ENCODE peak calls at places on chromosomes 12 and 14, in six cellular contexts. L, H, K, F, Q and C are unnamed samples.

GRCh38 chr14:93891756-93892504 is 35.2 kb upstream of the FAM181A start:
- DNase-seq in L (no peak), H (no peak), K (no peak), F (no peak), Q (no peak), C (no peak)

GRCh38 chr14:91229743-91230200 is 14.7 kb downstream of the GPR68 start:
- DNase-seq in L (peak), H (no peak), K (no peak), F (no peak), Q (peak), C (no peak)

GRCh38 chr14:103256406-103256805 is 77.6 kb upstream of the EIF5 start:
- DNase-seq in L (no peak), H (no peak), K (no peak), F (no peak), Q (no peak), C (no peak)

GRCh38 chr14:65301862-65302539 is 110.5 kb upstream of the FUT8 start:
- DNase-seq in L (peak), H (no peak), K (no peak), F (no peak), Q (no peak), C (no peak)

GRCh38 chr12:94429633-94430032 is 30.0 kb downstream of the CEP83 start:
- DNase-seq in L (no peak), H (no peak), K (no peak), F (no peak), Q (peak), C (no peak)

GRCh38 chr14:90720336-90720735 is 95.9 kb downstream of the TTC7B start:
- DNase-seq in L (no peak), H (no peak), K (no peak), F (peak), Q (peak), C (no peak)

GRCh38 chr12:121942145-121942718 is 23.8 kb downstream of the CFAP251 start:
- DNase-seq in L (no peak), H (no peak), K (no peak), F (no peak), Q (peak), C (no peak)

GRCh38 chr14:104158827-104159798 is 20.7 kb downstream of the KIF26A start:
- DNase-seq in L (no peak), H (no peak), K (peak), F (peak), Q (no peak), C (no peak)

GRCh38 chr14:89000007-89000942 is 175.8 kb downstream of the TTC8 start:
- DNase-seq in L (no peak), H (peak), K (no peak), F (no peak), Q (peak), C (no peak)

GRCh38 chr14:104771918-104772706 is 19.2 kb downstream of the SIVA1 start:
- DNase-seq in L (no peak), H (no peak), K (no peak), F (no peak), Q (no peak), C (no peak)

GRCh38 chr14:20343855-20344205 is 395 bp downstream of the PARP2 start:
- DNase-seq in L (no peak), H (no peak), K (no peak), F (no peak), Q (peak), C (no peak)

GRCh38 chr12:110929818-110930217 is 9.4 kb upstream of the MYL2 start:
- DNase-seq in L (no peak), H (no peak), K (no peak), F (no peak), Q (no peak), C (no peak)

GRCh38 chr12:88579941-88580871 is at the start of gene KITLG:
- DNase-seq in L (peak), H (peak), K (peak), F (peak), Q (peak), C (peak)

GRCh38 chr12:4034926-4035325 is 161.7 kb upstream of the PARP11 start:
- DNase-seq in L (no peak), H (no peak), K (no peak), F (no peak), Q (no peak), C (no peak)

GRCh38 chr12:99759467-99759866 is 111.9 kb downstream of the GARIN6 start:
- DNase-seq in L (no peak), H (no peak), K (no peak), F (no peak), Q (no peak), C (no peak)

GRCh38 chr12:48447755-48448154 is 24.6 kb upstream of the ANP32D start:
- DNase-seq in L (no peak), H (no peak), K (no peak), F (no peak), Q (no peak), C (no peak)

GRCh38 chr12:48446372-48446771 is 26.0 kb upstream of the ANP32D start:
- DNase-seq in L (no peak), H (no peak), K (peak), F (no peak), Q (no peak), C (no peak)

GRCh38 chr12:48441122-48441521 is 31.2 kb upstream of the ANP32D start:
- DNase-seq in L (no peak), H (no peak), K (no peak), F (no peak), Q (peak), C (no peak)

GRCh38 chr12:48445538-48445937 is 26.8 kb upstream of the ANP32D start:
- DNase-seq in L (no peak), H (no peak), K (no peak), F (no peak), Q (no peak), C (no peak)

GRCh38 chr12:48442191-48442828 is 30.0 kb upstream of the ANP32D start:
- DNase-seq in L (no peak), H (no peak), K (no peak), F (no peak), Q (no peak), C (no peak)
- TF ChIP-seq CTCF in L (no peak), H (no peak), K (no peak), F (no peak), Q (peak), C (no peak)

DNA sequence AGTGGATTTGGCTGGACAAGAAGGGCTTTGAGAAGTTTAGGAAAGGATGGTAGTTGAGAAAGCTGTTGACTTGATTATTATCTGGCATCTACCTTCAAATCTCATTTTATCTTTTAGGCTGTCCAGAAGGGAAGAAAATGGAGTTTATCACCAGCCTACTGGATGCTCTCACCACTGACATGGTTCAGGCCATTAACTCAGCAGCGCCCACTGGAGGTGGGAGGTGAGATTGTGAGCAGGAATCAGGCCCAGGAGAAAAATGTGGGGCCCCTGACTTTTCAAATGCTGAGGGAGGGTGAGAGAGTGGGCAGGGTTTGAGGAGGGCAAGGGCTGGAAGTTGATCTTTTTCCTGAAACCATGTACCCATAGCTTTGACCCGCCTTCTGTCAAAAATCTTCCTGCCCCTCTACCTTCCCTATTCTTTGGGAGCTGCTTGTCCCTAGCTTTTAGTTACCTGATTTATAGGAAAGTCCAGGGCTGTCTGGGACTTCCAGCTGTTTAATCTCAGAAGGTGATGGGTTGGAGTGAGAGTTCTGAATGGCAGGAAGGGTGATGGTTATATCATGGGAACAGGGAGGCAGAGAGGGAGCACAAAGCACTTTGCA is 134.2 kb downstream of the SMOC1 start:
- DNase-seq in L (peak), H (no peak), K (no peak), F (no peak), Q (peak), C (peak)
- TF ChIP-seq CTCF in L (peak), H (peak), K (peak), F (peak), Q (peak), C (peak)

DNA sequence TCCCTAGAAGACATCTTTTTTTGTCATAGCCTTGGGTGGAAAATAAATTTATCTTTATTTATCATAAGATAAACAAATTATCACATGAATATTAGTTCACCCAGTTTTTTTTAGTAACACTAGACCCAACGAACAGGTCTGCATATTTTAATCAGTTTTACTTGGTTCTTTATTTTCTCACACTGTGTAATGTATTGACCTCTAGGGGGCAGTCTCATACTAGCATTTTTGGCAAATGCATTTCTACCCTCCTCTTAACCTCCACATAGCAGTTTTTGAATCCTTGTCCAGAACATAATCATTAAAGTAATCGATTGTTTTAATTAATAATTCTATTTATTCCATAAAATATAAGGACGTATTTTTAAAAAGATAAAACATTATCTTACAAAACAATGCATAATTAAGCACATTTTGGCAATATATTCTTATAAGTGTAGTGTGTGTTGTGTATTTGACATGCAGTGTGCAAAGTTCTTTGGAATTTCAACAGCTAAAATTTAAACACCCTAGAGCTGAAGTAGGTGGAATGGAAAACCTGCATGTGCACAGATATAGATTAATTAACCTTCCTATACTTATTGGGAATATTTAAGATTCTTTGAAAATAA is 31.6 kb upstream of the PTPRQ start:
- DNase-seq in L (peak), H (peak), K (no peak), F (no peak), Q (peak), C (no peak)
- TF ChIP-seq CTCF in L (peak), H (peak), K (peak), F (peak), Q (peak), C (peak)

GRCh38 chr12:82648510-82648909 is 38.2 kb upstream of the TMTC2 start:
- DNase-seq in L (no peak), H (no peak), K (no peak), F (no peak), Q (no peak), C (no peak)

GRCh38 chr12:82651489-82651888 is 35.2 kb upstream of the TMTC2 start:
- DNase-seq in L (no peak), H (no peak), K (no peak), F (no peak), Q (no peak), C (no peak)

GRCh38 chr12:82650627-82651337 is 35.9 kb upstream of the TMTC2 start:
- DNase-seq in L (peak), H (no peak), K (peak), F (no peak), Q (peak), C (no peak)

GRCh38 chr12:82645414-82645813 is 41.3 kb upstream of the TMTC2 start:
- DNase-seq in L (no peak), H (no peak), K (no peak), F (no peak), Q (no peak), C (no peak)

GRCh38 chr12:82647853-82648252 is 38.9 kb upstream of the TMTC2 start:
- DNase-seq in L (no peak), H (no peak), K (no peak), F (no peak), Q (no peak), C (no peak)
- TF ChIP-seq CTCF in L (no peak), H (no peak), K (no peak), F (no peak), Q (no peak), C (no peak)

GRCh38 chr14:59202031-59202430 is 13.6 kb downstream of the DAAM1 start:
- DNase-seq in L (no peak), H (no peak), K (no peak), F (no peak), Q (no peak), C (no peak)

GRCh38 chr14:59200214-59200613 is 11.7 kb downstream of the DAAM1 start:
- DNase-seq in L (no peak), H (no peak), K (no peak), F (no peak), Q (no peak), C (no peak)

GRCh38 chr14:59197695-59198262 is 9.3 kb downstream of the DAAM1 start:
- DNase-seq in L (no peak), H (no peak), K (no peak), F (no peak), Q (peak), C (no peak)

GRCh38 chr14:59199614-59200013 is 11.1 kb downstream of the DAAM1 start:
- DNase-seq in L (no peak), H (no peak), K (no peak), F (no peak), Q (no peak), C (no peak)

DNA sequence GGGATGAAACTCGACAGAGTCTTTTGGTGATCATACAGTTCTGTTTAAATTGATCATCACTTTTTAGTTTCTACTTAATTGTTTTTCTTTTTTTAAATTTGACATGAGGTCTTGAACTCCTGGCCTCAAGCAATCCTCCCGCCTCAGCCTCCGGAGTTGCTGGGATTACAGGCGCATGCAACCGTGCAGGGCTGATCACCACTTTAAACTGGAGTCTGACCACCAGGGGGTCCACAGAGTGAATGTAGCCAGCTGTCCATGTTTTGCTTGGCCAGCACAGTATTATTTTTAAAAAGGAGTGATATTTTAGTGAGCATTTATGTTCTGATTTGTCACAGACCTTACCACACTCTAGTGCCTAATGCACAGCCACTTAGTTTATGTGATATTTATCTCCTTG is 10.7 kb downstream of the DAAM1 start:
- DNase-seq in L (no peak), H (no peak), K (no peak), F (no peak), Q (no peak), C (no peak)
- TF ChIP-seq CTCF in L (no peak), H (no peak), K (no peak), F (no peak), Q (peak), C (no peak)

DNA sequence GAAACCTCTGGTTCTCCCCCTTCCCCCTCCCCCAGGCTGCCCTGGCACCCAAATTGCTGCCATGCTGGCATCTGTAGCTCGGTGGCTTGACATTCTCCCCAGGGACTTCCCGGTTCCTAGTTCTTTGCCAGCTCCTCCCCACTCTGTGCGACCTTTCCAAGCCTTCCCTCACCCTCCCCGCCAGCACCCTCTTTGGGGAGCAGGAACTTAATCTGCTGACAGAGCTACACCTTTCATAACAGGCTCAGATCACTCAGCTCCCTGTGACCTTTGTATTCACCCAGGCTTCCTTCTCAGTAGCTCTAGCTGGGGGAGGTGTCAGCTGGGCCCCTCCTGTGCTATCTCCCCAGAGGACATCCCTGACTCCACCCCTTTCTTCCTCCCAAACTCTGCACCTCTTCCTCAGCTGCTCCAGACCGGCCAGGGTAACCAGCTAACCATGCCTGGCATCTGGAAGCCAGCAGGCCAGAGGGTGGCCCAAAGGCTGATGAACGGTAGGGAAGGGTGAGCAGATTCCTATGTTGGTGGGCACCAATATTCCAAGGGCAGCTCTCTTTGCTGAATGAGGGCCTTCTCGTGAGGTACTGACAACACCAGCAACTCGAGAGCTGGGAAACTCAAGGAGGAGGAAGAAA is 1.8 kb upstream of the COX14 start:
- DNase-seq in L (peak), H (no peak), K (peak), F (no peak), Q (no peak), C (no peak)
- TF ChIP-seq CTCF in L (no peak), H (no peak), K (no peak), F (no peak), Q (no peak), C (no peak)